ENCODE peak calls at places on chromosomes 3 and 15, in eight cellular contexts. H, M, L, R, O, P, B and U are unnamed samples.

GRCh38 chr15:74396146-74396438 is 28.6 kb upstream of the CYP11A1 start:
- DNase-seq in L (no peak), H (no peak), R (no peak), M (no peak), B (no peak), O (no peak), P (no peak), U (no peak)

GRCh38 chr15:90035095-90035834 is 34.1 kb downstream of the ZNF710 start:
- DNase-seq in M (no peak), O (no peak), B (peak), H (no peak), R (no peak), L (peak), P (peak), U (peak)

GRCh38 chr15:63369296-63369695 is 12.3 kb downstream of the CA12 start:
- DNase-seq in B (no peak), M (no peak), P (no peak), O (no peak), L (no peak), R (no peak), H (no peak), U (no peak)

GRCh38 chr15:42786978-42787377 is 50.0 kb upstream of the CDAN1 start:
- DNase-seq in L (no peak), B (no peak), R (no peak), M (no peak), O (no peak), P (no peak), H (no peak), U (no peak)

GRCh38 chr3:64441861-64442260 is 216.6 kb upstream of the PRICKLE2 start:
- DNase-seq in O (no peak), L (no peak), M (no peak), R (no peak), P (no peak), B (no peak), H (no peak), U (no peak)

GRCh38 chr3:25910997-25911396 is 121.1 kb downstream of the OXSM start:
- DNase-seq in P (no peak), R (peak), H (no peak), B (peak), L (peak), M (no peak), O (peak), U (no peak)

GRCh38 chr3:39378092-39378491 is 5.1 kb upstream of the SLC25A38 start:
- DNase-seq in L (peak), P (peak), O (peak), R (peak), B (no peak), H (peak), M (no peak), U (no peak)

GRCh38 chr3:134216206-134216764 is 34.4 kb downstream of the RYK start:
- DNase-seq in B (no peak), L (no peak), O (no peak), P (no peak), M (no peak), R (no peak), H (no peak), U (no peak)

GRCh38 chr15:47186071-47186470 is 531.2 kb upstream of the SEMA6D start:
- DNase-seq in H (no peak), L (no peak), P (no peak), B (no peak), R (no peak), M (no peak), O (no peak), U (no peak)

GRCh38 chr3:16216373-16216935 is 42.0 kb downstream of the GALNT15 start:
- DNase-seq in M (no peak), O (no peak), B (no peak), R (no peak), L (no peak), P (no peak), H (no peak), U (no peak)

GRCh38 chr3:160097478-160097877 is 108.8 kb downstream of the IL12A start:
- DNase-seq in P (no peak), B (no peak), O (no peak), H (no peak), R (no peak), M (no peak), L (no peak), U (no peak)

GRCh38 chr15:77901921-77902750 is 175.4 kb downstream of the TBC1D2B start:
- DNase-seq in P (no peak), B (no peak), O (no peak), H (no peak), L (no peak), M (no peak), R (no peak), U (no peak)

GRCh38 chr3:100125539-100125938 is 11.2 kb upstream of the FILIP1L start:
- DNase-seq in M (no peak), H (no peak), B (no peak), O (no peak), R (no peak), L (no peak), P (peak), U (no peak)

GRCh38 chr3:27632431-27633223 is 89.5 kb downstream of the EOMES start:
- DNase-seq in O (peak), P (peak), H (peak), B (peak), R (peak), M (no peak), L (peak), U (no peak)

GRCh38 chr3:11908981-11909698 is 62.5 kb upstream of the TAMM41 start:
- DNase-seq in H (no peak), O (no peak), M (no peak), R (no peak), P (no peak), L (no peak), B (no peak), U (no peak)

GRCh38 chr15:101781927-101782326 is 21.4 kb upstream of the OR4F6 start:
- DNase-seq in H (no peak), M (no peak), R (no peak), O (no peak), B (no peak), L (no peak), P (no peak), U (no peak)

GRCh38 chr15:35690698-35691116 is 144.7 kb upstream of the DPH6 start:
- DNase-seq in B (peak), L (peak), O (no peak), P (peak), H (no peak), M (no peak), R (no peak), U (no peak)

GRCh38 chr15:70278644-70279043 is 180.9 kb upstream of the TLE3 start:
- DNase-seq in M (no peak), P (no peak), O (no peak), L (no peak), H (no peak), R (no peak), B (no peak), U (no peak)

GRCh38 chr15:69760263-69760855 is 307.7 kb downstream of the RPLP1 start:
- DNase-seq in O (no peak), R (no peak), B (no peak), L (peak), M (no peak), P (peak), H (no peak), U (peak)

GRCh38 chr3:95750097-95750496 is 1064.3 kb upstream of the EPHA6 start:
- DNase-seq in M (no peak), H (no peak), B (no peak), L (peak), R (no peak), O (no peak), P (no peak), U (no peak)

GRCh38 chr15:95365615-95366107 is 964.8 kb upstream of the NR2F2 start:
- DNase-seq in B (no peak), L (peak), O (no peak), M (no peak), H (no peak), R (no peak), P (peak), U (peak)

GRCh38 chr15:101522091-101522490 is 32.6 kb upstream of the PCSK6 start:
- DNase-seq in L (no peak), B (no peak), P (no peak), O (no peak), H (no peak), M (no peak), R (no peak), U (no peak)